ENCODE peak calls at places on chromosomes 6 and 20, in four cellular contexts. X is BJ, J is activated T-cell treated with anti-CD3 and anti-CD28 coated beads for 24 hours, W is EH. A is an unnamed sample.

GRCh38 chr20:20215976-20216727 is 151.8 kb upstream of the INSM1 start:
- DNase-seq in J (no peak), W (no peak), X (no peak), A (no peak)

GRCh38 chr6:117555882-117556498 is 46.3 kb downstream of the GOPC start:
- DNase-seq in X (no peak), W (peak; percentile 50), J (peak; percentile 33), A (peak; percentile 33)

GRCh38 chr6:119738425-119738824 is 388.9 kb upstream of the MAN1A1 start:
- DNase-seq in W (no peak), J (no peak), X (no peak), A (no peak)

GRCh38 chr20:2699775-2700413 is 7.3 kb downstream of the EBF4 start:
- DNase-seq in W (no peak), X (no peak), J (no peak), A (no peak)

GRCh38 chr20:43925215-43925614 is 10.6 kb downstream of the TOX2 start:
- DNase-seq in W (peak; percentile 34), J (peak; percentile 56), X (no peak), A (no peak)

GRCh38 chr6:138101946-138102731 is 5.1 kb downstream of the PERP start:
- DNase-seq in J (no peak), W (peak; percentile 77), X (no peak), A (no peak)

GRCh38 chr20:56865055-56865454 is 235.9 kb downstream of the TFAP2C start:
- DNase-seq in J (no peak), W (peak; percentile 15), X (no peak), A (no peak)

GRCh38 chr20:25242231-25242630 is 5.7 kb upstream of the PYGB start:
- DNase-seq in X (no peak), W (no peak), J (no peak), A (no peak)

GRCh38 chr6:20313960-20314530 is 87.6 kb upstream of the E2F3 start:
- DNase-seq in J (no peak), W (no peak), X (no peak), A (no peak)